ENCODE peak calls at places on chromosomes 2 and 18, in six cellular contexts. B, Y, U, I, H and E are unnamed samples. For H3K4me1, the result is how much of the 10 kb centered on the place peaks cover.

GRCh38 chr2:23532311-23533013 is 147.5 kb downstream of the KLHL29 start:
- DNase-seq in I (no peak), H (no peak), U (no peak), B (no peak), Y (no peak), E (no peak)

GRCh38 chr2:165874445-165875039 is 79.0 kb downstream of the TTC21B start:
- DNase-seq in U (no peak), Y (peak), B (peak), H (no peak), I (no peak), E (no peak)

GRCh38 chr18:750456-750855 is 38.0 kb upstream of the ENOSF1 start:
- DNase-seq in I (no peak), B (no peak), Y (no peak), H (no peak), U (no peak), E (no peak)

GRCh38 chr2:133755515-133756311 is 187.4 kb upstream of the NCKAP5 start:
- DNase-seq in I (peak), Y (peak), H (no peak), B (peak), U (no peak), E (no peak)

GRCh38 chr18:63399300-63399699 is 23.0 kb downstream of the VPS4B start:
- DNase-seq in B (no peak), H (no peak), U (no peak), I (no peak), Y (no peak), E (no peak)

GRCh38 chr2:33238111-33238510 is 238.3 kb upstream of the RASGRP3 start:
- DNase-seq in I (no peak), B (no peak), U (no peak), Y (no peak), H (no peak), E (no peak)

GRCh38 chr2:32502941-32503340 is 124.9 kb upstream of the TTC27 start:
- DNase-seq in Y (no peak), I (no peak), H (no peak), U (no peak), B (no peak), E (no peak)

GRCh38 chr18:79634593-79634992 is 45.0 kb upstream of the CTDP1 start:
- DNase-seq in Y (no peak), U (no peak), B (no peak), H (no peak), I (no peak), E (no peak)

GRCh38 chr2:217643814-217644301 is 358.9 kb downstream of the TNS1 start:
- DNase-seq in H (no peak), I (no peak), Y (no peak), B (peak), U (no peak), E (peak)

GRCh38 chr2:128315829-128316776 is 2.6 kb downstream of the HS6ST1 start:
- DNase-seq in U (peak), I (peak), B (no peak), Y (no peak), H (peak), E (no peak)

GRCh38 chr2:120271952-120272351 is 19.3 kb downstream of the RALB start:
- DNase-seq in I (no peak), B (no peak), U (no peak), Y (no peak), H (no peak), E (no peak)

GRCh38 chr18:27604583-27604982 is 419.5 kb upstream of the CHST9 start:
- DNase-seq in I (no peak), U (no peak), B (no peak), Y (no peak), H (no peak), E (no peak)

GRCh38 chr18:13823707-13824395 is at the start of gene MC5R:
- DNase-seq in B (peak), I (peak), U (peak), Y (peak), H (peak), E (no peak)

GRCh38 chr2:57376985-57377384 is 669.6 kb upstream of the VRK2 start:
- DNase-seq in H (no peak), I (no peak), B (peak), U (no peak), Y (no peak), E (no peak)

GRCh38 chr18:55432307-55433040 is 155.5 kb downstream of the TCF4 start:
- DNase-seq in H (no peak), U (no peak), B (no peak), Y (no peak), I (no peak), E (no peak)

GRCh38 chr2:109497447-109497846 is 116.3 kb downstream of the SEPTIN10 start:
- DNase-seq in I (no peak), U (no peak), Y (no peak), H (no peak), B (no peak), E (peak)

GRCh38 chr2:68371138-68371537 is 6.1 kb downstream of the PLEK start:
- DNase-seq in U (no peak), B (no peak), Y (no peak), H (no peak), I (no peak), E (no peak)
- H3K4me1 ChIP-seq in U (under half), B (under half), Y (under half), H (under half), I (half or more), E (under half)

GRCh38 chr2:195633974-195634373 is 23.1 kb upstream of the SLC39A10 start:
- DNase-seq in Y (no peak), B (no peak), H (no peak), U (no peak), I (no peak), E (no peak)

GRCh38 chr2:195632852-195633572 is 24.0 kb upstream of the SLC39A10 start:
- DNase-seq in H (no peak), B (no peak), I (no peak), Y (no peak), U (no peak), E (no peak)

GRCh38 chr2:195633573-195633870 is 23.5 kb upstream of the SLC39A10 start:
- DNase-seq in I (no peak), U (no peak), B (no peak), H (no peak), Y (no peak), E (no peak)

GRCh38 chr2:195626507-195626906 is 30.5 kb upstream of the SLC39A10 start:
- DNase-seq in B (no peak), I (no peak), U (no peak), Y (no peak), H (no peak), E (no peak)

DNA sequence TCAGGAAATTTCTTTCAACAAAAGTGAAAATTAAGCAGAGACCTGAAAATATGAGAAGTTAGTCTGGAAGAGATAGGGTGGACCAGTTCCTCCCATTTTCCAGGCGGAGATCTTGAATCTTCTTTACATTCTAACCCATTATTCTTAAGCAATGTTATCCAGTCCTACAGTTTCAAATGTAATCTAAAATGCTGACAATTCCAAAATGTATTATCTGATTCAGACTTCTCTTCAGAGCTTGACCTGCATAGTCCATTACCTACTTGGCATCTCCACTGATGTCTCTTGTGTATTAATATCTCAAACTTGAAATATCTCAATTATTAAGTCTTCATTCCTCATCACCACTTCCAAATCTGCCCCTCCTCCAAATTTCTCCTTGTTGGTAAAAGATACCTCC is 28.4 kb upstream of the SLC39A10 start:
- DNase-seq in Y (no peak), B (no peak), I (no peak), H (no peak), U (no peak), E (no peak)
- H3K4me1 ChIP-seq in Y (under half), B (under half), I (under half), H (under half), U (under half), E (under half)

GRCh38 chr2:45004569-45005181 is 4.6 kb downstream of the SIX2 start:
- DNase-seq in B (peak), U (no peak), Y (no peak), H (no peak), I (no peak), E (no peak)
- H3K4me1 ChIP-seq in B (under half), U (half or more), Y (half or more), H (under half), I (under half), E (under half)

DNA sequence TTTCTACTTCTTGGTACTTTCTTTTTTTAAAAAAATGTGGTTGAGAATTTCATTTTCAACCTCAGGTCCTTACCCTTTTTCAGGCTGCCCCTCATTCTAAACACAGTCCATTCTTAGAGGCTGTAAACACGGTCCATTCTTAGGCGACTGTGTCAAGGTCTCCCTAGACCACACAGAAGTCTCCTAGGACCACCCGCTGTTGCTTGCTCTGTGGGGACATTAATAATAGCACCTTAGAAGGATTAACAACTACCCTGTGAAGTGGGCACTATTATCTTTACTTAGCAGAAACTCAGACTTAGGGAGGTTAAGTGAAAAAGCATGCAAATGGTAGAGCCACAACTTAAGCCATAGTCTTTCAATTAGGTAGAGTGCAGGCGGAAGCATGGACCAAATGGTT is 91.7 kb downstream of the RBMS1 start:
- DNase-seq in U (no peak), B (peak), I (no peak), Y (no peak), H (no peak), E (no peak)
- H3K4me1 ChIP-seq in U (half or more), B (half or more), I (half or more), Y (half or more), H (under half), E (half or more)

GRCh38 chr2:43103093-43103404 is 123.4 kb downstream of the ZFP36L2 start:
- DNase-seq in Y (no peak), B (no peak), I (no peak), H (no peak), U (no peak), E (no peak)
- H3K4me1 ChIP-seq in Y (half or more), B (half or more), I (half or more), H (under half), U (under half), E (under half)

GRCh38 chr2:181305151-181306123 is 151.7 kb upstream of the ITGA4 start:
- DNase-seq in Y (no peak), B (no peak), H (no peak), U (no peak), I (peak), E (no peak)

GRCh38 chr2:181308731-181309130 is 148.5 kb upstream of the ITGA4 start:
- DNase-seq in I (no peak), B (no peak), Y (no peak), U (no peak), H (no peak), E (no peak)

GRCh38 chr2:181307203-181307991 is 149.8 kb upstream of the ITGA4 start:
- DNase-seq in U (no peak), I (no peak), H (no peak), B (no peak), Y (no peak), E (no peak)

GRCh38 chr2:181309161-181309560 is 148.0 kb upstream of the ITGA4 start:
- DNase-seq in H (no peak), B (no peak), U (no peak), Y (no peak), I (no peak), E (no peak)

DNA sequence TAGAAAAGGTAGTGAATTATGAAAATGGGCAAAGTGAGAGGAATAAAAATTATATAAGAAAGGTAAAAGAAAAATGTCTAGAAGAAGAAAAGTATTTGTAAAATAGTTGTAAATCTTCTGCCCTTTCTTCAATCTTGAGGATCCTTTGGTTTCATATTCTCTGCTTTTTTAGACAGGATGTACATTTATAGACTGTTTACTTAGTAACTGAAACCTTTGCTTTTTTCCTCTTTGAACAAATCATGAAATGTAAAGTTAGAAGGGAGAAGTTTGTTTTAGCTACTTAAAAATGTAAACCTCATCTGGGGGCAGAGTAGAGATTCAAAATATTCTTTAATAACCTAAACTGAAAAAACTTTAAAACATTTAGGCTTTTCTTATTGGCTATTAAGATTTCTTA is 150.4 kb upstream of the ITGA4 start:
- DNase-seq in I (no peak), Y (no peak), B (no peak), H (no peak), U (no peak), E (no peak)
- H3K4me1 ChIP-seq in I (half or more), Y (under half), B (under half), H (under half), U (under half), E (under half)

GRCh38 chr2:28681216-28681981 is 70.2 kb upstream of the PPP1CB start:
- DNase-seq in Y (no peak), I (peak), H (no peak), B (no peak), U (no peak), E (no peak)
- H3K4me1 ChIP-seq in Y (under half), I (half or more), H (under half), B (under half), U (half or more), E (half or more)

GRCh38 chr2:136404925-136405324 is 287.0 kb upstream of the CXCR4 start:
- DNase-seq in Y (no peak), I (no peak), U (no peak), B (no peak), H (no peak), E (no peak)

GRCh38 chr2:136394136-136395060 is 276.4 kb upstream of the CXCR4 start:
- DNase-seq in B (no peak), H (no peak), Y (no peak), I (no peak), U (no peak), E (no peak)

GRCh38 chr2:136402281-136402680 is 284.3 kb upstream of the CXCR4 start:
- DNase-seq in B (no peak), Y (no peak), H (no peak), I (no peak), U (no peak), E (no peak)

GRCh38 chr2:136395590-136395989 is 277.6 kb upstream of the CXCR4 start:
- DNase-seq in U (no peak), B (no peak), H (no peak), Y (no peak), I (no peak), E (no peak)

GRCh38 chr2:136399667-136400316 is 281.8 kb upstream of the CXCR4 start:
- DNase-seq in B (no peak), I (no peak), Y (no peak), U (peak), H (no peak), E (no peak)
- H3K4me1 ChIP-seq in B (under half), I (under half), Y (under half), U (under half), H (under half), E (under half)